ENCODE peak calls at places on chromosome 2, in ten cellular contexts. B, I, X, H, U, J, V, O, F and W are unnamed samples.

GRCh38 chr2:9909106-9909505 is 42.4 kb upstream of the GRHL1 start:
- DNase-seq in X (peak), U (no peak), O (no peak), B (no peak), H (no peak), F (peak), I (no peak), V (no peak), J (no peak), W (no peak)

GRCh38 chr2:56040834-56041233 is 117.3 kb upstream of the EFEMP1 start:
- DNase-seq in I (no peak), U (no peak), J (no peak), H (no peak), O (no peak), B (no peak), X (no peak), F (no peak), V (no peak), W (no peak)

GRCh38 chr2:99205491-99205890 is 24.5 kb downstream of the MRPL30 start:
- DNase-seq in B (no peak), F (no peak), I (no peak), V (no peak), J (no peak), O (no peak), U (no peak), X (no peak), H (no peak), W (no peak)

GRCh38 chr2:185700883-185701282 is 37.7 kb upstream of the FSIP2 start:
- DNase-seq in B (no peak), J (no peak), X (no peak), F (no peak), H (no peak), U (no peak), O (no peak), I (no peak), V (no peak), W (no peak)

GRCh38 chr2:74482801-74483674 is at the start of the genes CCDC142 and TTC31:
- DNase-seq in I (peak), V (peak), J (peak), U (peak), X (peak), H (peak), F (peak), O (peak), B (peak), W (peak)

GRCh38 chr2:70553584-70554337 is at the start of gene TGFA:
- DNase-seq in I (peak), J (peak), V (peak), F (peak), U (peak), H (no peak), O (peak), X (peak), B (peak), W (peak)

GRCh38 chr2:231890896-231891513 is 35.2 kb downstream of the NPPC start:
- DNase-seq in X (no peak), O (no peak), U (no peak), I (no peak), B (no peak), J (no peak), F (no peak), V (peak), H (no peak), W (no peak)

GRCh38 chr2:233992481-233993217 is 57.9 kb upstream of the SPP2 start:
- DNase-seq in B (no peak), I (no peak), O (no peak), X (no peak), V (no peak), J (no peak), F (no peak), H (no peak), U (no peak), W (no peak)

GRCh38 chr2:144544053-144544452 is 24.1 kb upstream of the ZEB2 start:
- DNase-seq in O (no peak), B (no peak), U (no peak), F (no peak), V (no peak), X (no peak), I (no peak), J (no peak), H (no peak), W (no peak)

GRCh38 chr2:23148342-23148741 is 236.6 kb upstream of the KLHL29 start:
- DNase-seq in B (no peak), U (no peak), X (no peak), J (no peak), V (no peak), O (no peak), H (no peak), I (no peak), F (no peak), W (no peak)

GRCh38 chr2:235572592-235572991 is 78.7 kb downstream of the AGAP1 start:
- DNase-seq in H (no peak), F (no peak), O (no peak), U (no peak), J (no peak), I (no peak), V (no peak), X (no peak), B (no peak), W (no peak)

GRCh38 chr2:39488450-39488849 is 51.4 kb upstream of the MAP4K3 start:
- DNase-seq in H (peak), O (no peak), I (no peak), U (no peak), J (no peak), V (no peak), B (no peak), X (peak), F (peak), W (peak)

GRCh38 chr2:72024451-72025175 is 123.0 kb downstream of the CYP26B1 start:
- DNase-seq in J (no peak), X (no peak), F (no peak), U (no peak), O (no peak), B (no peak), I (no peak), V (no peak), H (no peak), W (peak)

GRCh38 chr2:65465857-65466256 is 33.5 kb upstream of the SPRED2 start:
- DNase-seq in V (no peak), I (no peak), J (no peak), H (no peak), B (no peak), X (no peak), F (no peak), U (no peak), O (no peak), W (no peak)

GRCh38 chr2:199085201-199085750 is 372.5 kb downstream of the SATB2 start:
- DNase-seq in O (no peak), B (no peak), I (no peak), V (no peak), J (no peak), U (no peak), F (no peak), X (peak), H (no peak), W (no peak)

GRCh38 chr2:205482399-205483065 is 199.8 kb upstream of the NRP2 start:
- DNase-seq in O (no peak), V (no peak), B (no peak), J (no peak), H (no peak), X (no peak), F (peak), I (no peak), U (no peak), W (no peak)

GRCh38 chr2:85058619-85058941 is 74.6 kb upstream of the TCF7L1 start:
- DNase-seq in J (no peak), H (no peak), I (no peak), X (no peak), U (no peak), F (no peak), B (no peak), V (no peak), O (no peak), W (no peak)

GRCh38 chr2:236673126-236673822 is 103.6 kb downstream of the ACKR3 start:
- DNase-seq in J (no peak), I (no peak), B (no peak), O (no peak), F (no peak), U (no peak), X (no peak), V (no peak), H (no peak), W (no peak)

GRCh38 chr2:181178823-181179412 is 198.5 kb downstream of the UBE2E3 start:
- DNase-seq in I (no peak), X (no peak), U (no peak), F (no peak), J (no peak), B (peak), H (no peak), O (no peak), V (peak), W (no peak)

GRCh38 chr2:226031078-226031937 is 631.8 kb downstream of the NYAP2 start:
- DNase-seq in U (no peak), X (peak), J (peak), H (peak), B (peak), I (peak), V (peak), O (peak), F (peak), W (peak)

GRCh38 chr2:98388601-98389247 is 42.5 kb downstream of the CNGA3 start:
- DNase-seq in V (no peak), U (no peak), F (no peak), I (peak), H (no peak), B (no peak), O (no peak), J (no peak), X (no peak), W (no peak)

GRCh38 chr2:74646201-74646600 is 1.9 kb downstream of the M1AP start:
- DNase-seq in H (no peak), F (no peak), J (no peak), V (no peak), I (no peak), B (no peak), X (no peak), O (no peak), U (no peak), W (no peak)

GRCh38 chr2:102099536-102100293 is 42.8 kb upstream of the IL1R1 start:
- DNase-seq in U (no peak), F (peak), H (no peak), I (no peak), X (no peak), B (no peak), O (no peak), V (no peak), J (no peak), W (no peak)

GRCh38 chr2:54513364-54513715 is 57.2 kb downstream of the SPTBN1 start:
- DNase-seq in X (no peak), J (no peak), H (no peak), V (no peak), O (no peak), U (no peak), B (no peak), F (no peak), I (no peak), W (no peak)

GRCh38 chr2:170829016-170829415 is 12.3 kb downstream of the GAD1 start:
- DNase-seq in F (no peak), J (no peak), U (no peak), I (no peak), V (no peak), H (no peak), X (no peak), B (no peak), O (no peak), W (no peak)

GRCh38 chr2:95013726-95014125 is 11.8 kb upstream of the MAL start:
- DNase-seq in V (no peak), O (no peak), I (no peak), B (no peak), H (no peak), J (no peak), X (no peak), F (no peak), U (no peak), W (no peak)

GRCh38 chr2:70656421-70657010 is 102.9 kb upstream of the TGFA start:
- DNase-seq in V (no peak), I (no peak), X (no peak), H (no peak), U (no peak), F (no peak), J (no peak), B (no peak), O (no peak), W (no peak)

GRCh38 chr2:100242416-100242815 is 79.9 kb downstream of the LONRF2 start:
- DNase-seq in V (no peak), J (no peak), B (no peak), U (no peak), X (no peak), F (no peak), H (no peak), O (no peak), I (peak), W (no peak)

GRCh38 chr2:189517847-189518535 is 62.6 kb downstream of the SLC40A1 start:
- DNase-seq in H (no peak), X (peak), F (peak), J (no peak), V (no peak), I (no peak), B (no peak), O (no peak), U (no peak), W (no peak)

GRCh38 chr2:38386377-38386776 is 9.3 kb upstream of the ATL2 start:
- DNase-seq in U (no peak), H (no peak), B (peak), V (no peak), J (no peak), I (no peak), X (no peak), O (no peak), F (no peak), W (no peak)

GRCh38 chr2:176584333-176584732 is 315.1 kb downstream of the MTX2 start:
- DNase-seq in X (peak), I (no peak), F (peak), H (no peak), U (no peak), B (peak), V (no peak), O (peak), J (no peak), W (no peak)

GRCh38 chr2:11995381-11995947 is 249.0 kb downstream of the LPIN1 start:
- DNase-seq in U (no peak), B (no peak), H (no peak), V (no peak), X (peak), J (no peak), I (no peak), O (no peak), F (peak), W (no peak)

GRCh38 chr2:33354981-33355380 is 121.5 kb upstream of the RASGRP3 start:
- DNase-seq in U (no peak), X (peak), V (no peak), J (no peak), O (no peak), H (peak), I (no peak), B (no peak), F (peak), W (no peak)

GRCh38 chr2:8282858-8283252 is 399.0 kb upstream of the ID2 start:
- DNase-seq in U (no peak), H (no peak), I (no peak), J (no peak), B (no peak), V (no peak), O (no peak), F (no peak), X (no peak), W (no peak)

GRCh38 chr2:109069430-109070194 is 59.4 kb upstream of the SH3RF3 start:
- DNase-seq in B (no peak), F (no peak), X (no peak), H (no peak), I (no peak), V (no peak), U (no peak), O (peak), J (no peak), W (peak)

GRCh38 chr2:127187081-127187775 is 32.9 kb downstream of the CYP27C1 start:
- DNase-seq in V (no peak), U (no peak), I (no peak), H (no peak), O (no peak), X (no peak), F (no peak), B (no peak), J (no peak), W (no peak)

GRCh38 chr2:77666251-77666980 is 144.2 kb upstream of the LRRTM4 start:
- DNase-seq in V (no peak), H (no peak), F (no peak), I (no peak), O (no peak), U (no peak), B (no peak), J (no peak), X (no peak), W (no peak)

GRCh38 chr2:43059183-43059897 is 167.1 kb downstream of the ZFP36L2 start:
- DNase-seq in B (no peak), H (peak), V (peak), U (peak), I (no peak), F (peak), O (peak), J (peak), X (peak), W (peak)